ENCODE peak calls at places on chromosome 19, in eight cellular contexts. One of them, this sample, is unnamed.

GRCh38 chr19:33193864-33194362 is at the start of gene LRP3:
- DNase-seq in mucosa of descending colon: peak; percentile 57
- DNase-seq in Peyer's patch: no peak
- DNase-seq in uterus: no peak
- DNase-seq in Calu3: no peak
- DNase-seq in AG04450: no peak
- DNase-seq in fibroblast of pulmonary artery: peak; percentile 18
- DNase-seq in fibroblast of mammary gland: no peak
- DNase-seq in this sample: no peak

GRCh38 chr19:8194528-8195275 is 14.5 kb upstream of the CERS4 start:
- DNase-seq in mucosa of descending colon: peak; percentile 57
- DNase-seq in Peyer's patch: peak; percentile 88
- DNase-seq in uterus: no peak
- DNase-seq in Calu3: no peak
- DNase-seq in AG04450: no peak
- DNase-seq in fibroblast of pulmonary artery: no peak
- DNase-seq in fibroblast of mammary gland: no peak
- DNase-seq in this sample: peak; percentile 70

GRCh38 chr19:19542507-19542906 is 4.4 kb downstream of the CILP2 start:
- DNase-seq in mucosa of descending colon: no peak
- DNase-seq in Peyer's patch: no peak
- DNase-seq in uterus: no peak
- DNase-seq in Calu3: no peak
- DNase-seq in AG04450: no peak
- DNase-seq in fibroblast of pulmonary artery: no peak
- DNase-seq in fibroblast of mammary gland: no peak
- DNase-seq in this sample: no peak

GRCh38 chr19:12801466-12802266 is at the start of the genes PRDX2 and THSD8:
- DNase-seq in mucosa of descending colon: peak; percentile 92
- DNase-seq in Peyer's patch: peak; percentile 91
- DNase-seq in uterus: peak; percentile 72
- DNase-seq in Calu3: peak; percentile 71
- DNase-seq in AG04450: no peak
- DNase-seq in fibroblast of pulmonary artery: peak; percentile 80
- DNase-seq in fibroblast of mammary gland: peak; percentile 56
- DNase-seq in this sample: no peak

GRCh38 chr19:32812571-32812970 is 57.0 kb downstream of the SLC7A9 start:
- DNase-seq in mucosa of descending colon: no peak
- DNase-seq in Peyer's patch: no peak
- DNase-seq in uterus: no peak
- DNase-seq in Calu3: no peak
- DNase-seq in AG04450: no peak
- DNase-seq in fibroblast of pulmonary artery: no peak
- DNase-seq in fibroblast of mammary gland: no peak
- DNase-seq in this sample: no peak

GRCh38 chr19:47032171-47032811 is 12.7 kb downstream of the NPAS1 start:
- DNase-seq in mucosa of descending colon: peak; percentile 75
- DNase-seq in Peyer's patch: peak; percentile 84
- DNase-seq in uterus: no peak
- DNase-seq in Calu3: peak; percentile 86
- DNase-seq in AG04450: no peak
- DNase-seq in fibroblast of pulmonary artery: no peak
- DNase-seq in fibroblast of mammary gland: no peak
- DNase-seq in this sample: peak; percentile 48

GRCh38 chr19:46202872-46203860 is 26.4 kb upstream of the IGFL1 start:
- DNase-seq in mucosa of descending colon: no peak
- DNase-seq in Peyer's patch: no peak
- DNase-seq in uterus: no peak
- DNase-seq in Calu3: no peak
- DNase-seq in AG04450: no peak
- DNase-seq in fibroblast of pulmonary artery: no peak
- DNase-seq in fibroblast of mammary gland: no peak
- DNase-seq in this sample: no peak

GRCh38 chr19:29697523-29698261 is 17.4 kb downstream of the C19orf12 start:
- DNase-seq in mucosa of descending colon: no peak
- DNase-seq in Peyer's patch: no peak
- DNase-seq in uterus: no peak
- DNase-seq in Calu3: no peak
- DNase-seq in AG04450: no peak
- DNase-seq in fibroblast of pulmonary artery: no peak
- DNase-seq in fibroblast of mammary gland: no peak
- DNase-seq in this sample: no peak

GRCh38 chr19:47699360-47699917 is 13.8 kb upstream of the EHD2 start:
- DNase-seq in mucosa of descending colon: peak; percentile 73
- DNase-seq in Peyer's patch: peak; percentile 71
- DNase-seq in uterus: no peak
- DNase-seq in Calu3: peak; percentile 78
- DNase-seq in AG04450: no peak
- DNase-seq in fibroblast of pulmonary artery: peak; percentile 41
- DNase-seq in fibroblast of mammary gland: peak; percentile 45
- DNase-seq in this sample: peak; percentile 32

GRCh38 chr19:54457773-54458647 is 5.6 kb downstream of the LENG9 start:
- DNase-seq in mucosa of descending colon: no peak
- DNase-seq in Peyer's patch: no peak
- DNase-seq in uterus: no peak
- DNase-seq in Calu3: no peak
- DNase-seq in AG04450: no peak
- DNase-seq in fibroblast of pulmonary artery: no peak
- DNase-seq in fibroblast of mammary gland: no peak
- DNase-seq in this sample: no peak

GRCh38 chr19:38059897-38060296 is 152.9 kb downstream of the SIPA1L3 start:
- DNase-seq in mucosa of descending colon: no peak
- DNase-seq in Peyer's patch: no peak
- DNase-seq in uterus: no peak
- DNase-seq in Calu3: no peak
- DNase-seq in AG04450: no peak
- DNase-seq in fibroblast of pulmonary artery: peak; percentile 65
- DNase-seq in fibroblast of mammary gland: peak; percentile 10
- DNase-seq in this sample: no peak

GRCh38 chr19:41597600-41598041 is 21.7 kb downstream of the CEACAM21 start:
- DNase-seq in mucosa of descending colon: no peak
- DNase-seq in Peyer's patch: peak; percentile 92
- DNase-seq in uterus: peak; percentile 43
- DNase-seq in Calu3: peak; percentile 75
- DNase-seq in AG04450: peak; percentile 18
- DNase-seq in fibroblast of pulmonary artery: peak; percentile 74
- DNase-seq in fibroblast of mammary gland: peak; percentile 68
- DNase-seq in this sample: peak; percentile 54

GRCh38 chr19:47068246-47068645 is 19.8 kb upstream of the TMEM160 start:
- DNase-seq in mucosa of descending colon: no peak
- DNase-seq in Peyer's patch: no peak
- DNase-seq in uterus: no peak
- DNase-seq in Calu3: no peak
- DNase-seq in AG04450: no peak
- DNase-seq in fibroblast of pulmonary artery: no peak
- DNase-seq in fibroblast of mammary gland: no peak
- DNase-seq in this sample: no peak

GRCh38 chr19:49986354-49986753 is 25.4 kb upstream of the SIGLEC11 start:
- DNase-seq in mucosa of descending colon: no peak
- DNase-seq in Peyer's patch: no peak
- DNase-seq in uterus: no peak
- DNase-seq in Calu3: no peak
- DNase-seq in AG04450: no peak
- DNase-seq in fibroblast of pulmonary artery: no peak
- DNase-seq in fibroblast of mammary gland: no peak
- DNase-seq in this sample: no peak

GRCh38 chr19:49875801-49876421 is 1.2 kb downstream of the AKT1S1 start:
- DNase-seq in mucosa of descending colon: peak; percentile 84
- DNase-seq in Peyer's patch: peak; percentile 82
- DNase-seq in uterus: peak; percentile 70
- DNase-seq in Calu3: peak; percentile 69
- DNase-seq in AG04450: no peak
- DNase-seq in fibroblast of pulmonary artery: no peak
- DNase-seq in fibroblast of mammary gland: no peak
- DNase-seq in this sample: peak; percentile 53

GRCh38 chr19:30388327-30388726 is 16.1 kb downstream of the ZNF536 start:
- DNase-seq in mucosa of descending colon: no peak
- DNase-seq in Peyer's patch: no peak
- DNase-seq in uterus: no peak
- DNase-seq in Calu3: no peak
- DNase-seq in AG04450: no peak
- DNase-seq in fibroblast of pulmonary artery: no peak
- DNase-seq in fibroblast of mammary gland: no peak
- DNase-seq in this sample: no peak

GRCh38 chr19:46786236-46787039 is 2.0 kb downstream of the SLC1A5 start:
- DNase-seq in mucosa of descending colon: peak; percentile 78
- DNase-seq in Peyer's patch: peak; percentile 90
- DNase-seq in uterus: peak; percentile 76
- DNase-seq in Calu3: peak; percentile 69
- DNase-seq in AG04450: peak; percentile 66
- DNase-seq in fibroblast of pulmonary artery: peak; percentile 75
- DNase-seq in fibroblast of mammary gland: peak; percentile 83
- DNase-seq in this sample: peak; percentile 73

GRCh38 chr19:41420101-41420880 is 6.9 kb downstream of the B3GNT8 start:
- DNase-seq in mucosa of descending colon: no peak
- DNase-seq in Peyer's patch: no peak
- DNase-seq in uterus: no peak
- DNase-seq in Calu3: no peak
- DNase-seq in AG04450: no peak
- DNase-seq in fibroblast of pulmonary artery: no peak
- DNase-seq in fibroblast of mammary gland: no peak
- DNase-seq in this sample: no peak

GRCh38 chr19:21321996-21322395 is 7.2 kb downstream of the ZNF708 start:
- DNase-seq in mucosa of descending colon: no peak
- DNase-seq in Peyer's patch: no peak
- DNase-seq in uterus: no peak
- DNase-seq in Calu3: no peak
- DNase-seq in AG04450: no peak
- DNase-seq in fibroblast of pulmonary artery: peak; percentile 30
- DNase-seq in fibroblast of mammary gland: peak; percentile 23
- DNase-seq in this sample: no peak

GRCh38 chr19:40433391-40434216 is 7.8 kb upstream of the SERTAD1 start:
- DNase-seq in mucosa of descending colon: peak; percentile 95
- DNase-seq in Peyer's patch: peak; percentile 91
- DNase-seq in uterus: peak; percentile 90
- DNase-seq in Calu3: peak; percentile 92
- DNase-seq in AG04450: peak; percentile 66
- DNase-seq in fibroblast of pulmonary artery: peak; percentile 92
- DNase-seq in fibroblast of mammary gland: peak; percentile 85
- DNase-seq in this sample: peak; percentile 56

DNA sequence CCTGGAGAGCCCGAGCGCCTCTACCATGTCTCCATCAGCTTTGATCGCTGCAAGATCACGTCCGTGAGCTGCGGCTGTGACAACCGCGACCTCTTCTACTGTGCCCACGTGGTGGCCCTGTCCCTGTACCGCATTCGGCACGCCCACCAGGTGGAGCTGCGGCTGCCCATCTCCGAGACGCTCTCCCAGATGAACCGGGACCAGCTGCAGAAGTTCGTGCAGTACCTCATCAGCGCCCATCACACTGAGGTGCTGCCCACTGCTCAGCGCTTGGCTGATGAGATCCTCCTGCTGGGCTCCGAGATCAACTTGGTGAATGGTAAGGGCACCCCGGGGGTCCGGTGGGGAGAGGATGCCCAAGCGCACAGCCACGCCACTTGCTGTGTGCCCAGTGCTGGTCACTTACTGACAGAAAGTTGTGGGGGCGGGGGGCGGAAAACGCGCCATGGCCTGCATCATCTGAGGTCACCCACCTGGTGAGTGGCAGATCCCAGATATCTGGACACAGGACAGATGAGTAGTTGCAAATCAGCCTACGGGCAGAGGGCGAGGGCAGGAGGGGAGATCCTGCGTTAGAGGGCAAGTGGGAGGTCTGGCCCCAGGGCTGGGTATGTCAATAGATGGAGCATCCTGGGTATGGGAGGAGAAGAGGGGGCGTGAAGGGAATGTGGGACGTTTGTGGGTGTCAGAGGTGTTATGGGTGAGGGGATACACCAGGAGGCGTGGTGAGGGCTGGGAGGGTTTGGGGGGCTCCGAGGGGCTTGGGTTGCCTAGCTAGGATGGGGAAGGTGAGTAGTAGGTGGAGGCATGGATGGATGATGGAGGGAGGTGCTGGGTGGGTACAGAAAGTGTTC is 9.8 kb downstream of the ZSWIM4 start:
- DNase-seq in mucosa of descending colon: peak; percentile 55
- DNase-seq in Peyer's patch: no peak
- DNase-seq in uterus: no peak
- DNase-seq in Calu3: no peak
- DNase-seq in AG04450: no peak
- DNase-seq in fibroblast of pulmonary artery: no peak
- DNase-seq in fibroblast of mammary gland: no peak
- DNase-seq in this sample: no peak
- TF ChIP-seq CTCF in mucosa of descending colon: no peak
- TF ChIP-seq CTCF in Peyer's patch: peak; percentile 35
- TF ChIP-seq CTCF in uterus: peak; percentile 36
- TF ChIP-seq CTCF in Calu3: no peak
- TF ChIP-seq CTCF in AG04450: peak; percentile 15
- TF ChIP-seq CTCF in fibroblast of pulmonary artery: peak; percentile 16
- TF ChIP-seq CTCF in fibroblast of mammary gland: no peak
- TF ChIP-seq CTCF in this sample: no peak

GRCh38 chr19:17303167-17303939 is at the start of gene ABHD8:
- DNase-seq in mucosa of descending colon: peak; percentile 98
- DNase-seq in Peyer's patch: peak; percentile 98
- DNase-seq in uterus: peak; percentile 96
- DNase-seq in Calu3: peak; percentile 94
- DNase-seq in AG04450: peak; percentile 90
- DNase-seq in fibroblast of pulmonary artery: peak; percentile 97
- DNase-seq in fibroblast of mammary gland: peak; percentile 94
- DNase-seq in this sample: peak; percentile 95
- TF ChIP-seq CTCF in mucosa of descending colon: peak; percentile 74
- TF ChIP-seq CTCF in Peyer's patch: peak; percentile 82
- TF ChIP-seq CTCF in uterus: peak; percentile 33
- TF ChIP-seq CTCF in Calu3: peak; percentile 52
- TF ChIP-seq CTCF in AG04450: peak; percentile 47
- TF ChIP-seq CTCF in fibroblast of pulmonary artery: peak; percentile 26
- TF ChIP-seq CTCF in fibroblast of mammary gland: no peak
- TF ChIP-seq CTCF in this sample: peak; percentile 55

DNA sequence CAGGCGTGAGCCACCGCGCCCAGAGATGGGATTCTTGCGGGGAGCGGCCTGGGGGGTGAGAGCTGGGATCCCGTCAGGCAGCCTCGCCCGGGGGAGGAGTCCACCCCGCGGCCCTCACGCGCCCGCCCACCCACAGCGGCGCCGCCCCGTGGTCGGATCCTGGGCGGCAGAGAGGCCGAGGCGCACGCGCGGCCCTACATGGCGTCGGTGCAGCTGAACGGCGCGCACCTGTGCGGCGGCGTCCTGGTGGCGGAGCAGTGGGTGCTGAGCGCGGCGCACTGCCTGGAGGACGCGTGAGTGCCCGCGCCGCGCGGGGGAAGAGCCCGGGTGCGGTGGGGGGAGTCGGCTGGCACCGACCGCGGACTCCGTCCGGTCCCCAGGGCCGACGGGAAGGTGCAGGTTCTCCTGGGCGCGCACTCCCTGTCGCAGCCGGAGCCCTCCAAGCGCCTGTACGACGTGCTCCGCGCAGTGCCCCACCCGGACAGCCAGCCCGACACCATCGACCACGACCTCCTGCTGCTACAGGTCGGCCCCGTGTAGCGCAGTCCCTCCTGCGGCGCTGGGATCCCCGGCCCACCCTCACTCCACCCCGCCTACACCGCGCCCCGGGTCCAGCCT is 1.1 kb downstream of the CFD start:
- DNase-seq in mucosa of descending colon: peak; percentile 87
- DNase-seq in Peyer's patch: peak; percentile 81
- DNase-seq in uterus: no peak
- DNase-seq in Calu3: peak; percentile 78
- DNase-seq in AG04450: peak; percentile 50
- DNase-seq in fibroblast of pulmonary artery: peak; percentile 50
- DNase-seq in fibroblast of mammary gland: peak; percentile 70
- DNase-seq in this sample: peak; percentile 43
- TF ChIP-seq CTCF in mucosa of descending colon: no peak
- TF ChIP-seq CTCF in Peyer's patch: peak; percentile 23
- TF ChIP-seq CTCF in uterus: no peak
- TF ChIP-seq CTCF in Calu3: no peak
- TF ChIP-seq CTCF in AG04450: no peak
- TF ChIP-seq CTCF in fibroblast of pulmonary artery: no peak
- TF ChIP-seq CTCF in fibroblast of mammary gland: no peak
- TF ChIP-seq CTCF in this sample: no peak

GRCh38 chr19:28333909-28334308 is 879.0 kb downstream of the UQCRFS1 start:
- DNase-seq in mucosa of descending colon: no peak
- DNase-seq in Peyer's patch: no peak
- DNase-seq in uterus: no peak
- DNase-seq in Calu3: no peak
- DNase-seq in AG04450: no peak
- DNase-seq in fibroblast of pulmonary artery: no peak
- DNase-seq in fibroblast of mammary gland: no peak
- DNase-seq in this sample: no peak
- TF ChIP-seq CTCF in mucosa of descending colon: no peak
- TF ChIP-seq CTCF in Peyer's patch: no peak
- TF ChIP-seq CTCF in uterus: no peak
- TF ChIP-seq CTCF in Calu3: no peak
- TF ChIP-seq CTCF in AG04450: no peak
- TF ChIP-seq CTCF in fibroblast of pulmonary artery: no peak
- TF ChIP-seq CTCF in fibroblast of mammary gland: no peak
- TF ChIP-seq CTCF in this sample: no peak